ENCODE peak calls at places on chromosomes 3 and 15, in four cellular contexts. K is A549, T is dorsolateral prefrontal cortex, M is lower lobe of right lung. P is an unnamed sample.

GRCh38 chr3:133865136-133865855 is 30.4 kb downstream of the RAB6B start:
- DNase-seq in K (no peak), T (no peak), M (no peak), P (no peak)

GRCh38 chr3:189202583-189202982 is 30.8 kb downstream of the TPRG1 start:
- DNase-seq in K (no peak), M (no peak), T (no peak), P (no peak)

GRCh38 chr3:180802837-180803236 is 109.6 kb upstream of the FXR1 start:
- DNase-seq in M (no peak), T (no peak), K (peak; percentile 9), P (no peak)

GRCh38 chr15:57692709-57693108 is 13.8 kb upstream of the POLR2M start:
- DNase-seq in M (no peak), T (no peak), K (no peak), P (no peak)

GRCh38 chr3:54621181-54621580 is 306.7 kb downstream of the LRTM1 start:
- DNase-seq in M (no peak), K (no peak), T (no peak), P (no peak)

GRCh38 chr15:71443538-71443937 is 328.3 kb downstream of the THSD4 start:
- DNase-seq in M (peak; percentile 62), T (peak; percentile 47), K (peak; percentile 77), P (peak; percentile 66)

GRCh38 chr3:120160050-120160449 is 65.8 kb upstream of the GSK3B start:
- DNase-seq in K (peak; percentile 76), M (peak; percentile 78), T (no peak), P (peak; percentile 75)

GRCh38 chr3:183513046-183513706 is 42.3 kb downstream of the KLHL6 start:
- DNase-seq in T (no peak), M (no peak), K (no peak), P (no peak)

GRCh38 chr3:47016086-47016933 is 36.8 kb downstream of the NBEAL2 start:
- DNase-seq in T (no peak), M (no peak), K (no peak), P (no peak)

GRCh38 chr3:150309557-150309956 is 98.5 kb upstream of the TSC22D2 start:
- DNase-seq in K (peak; percentile 32), M (no peak), T (no peak), P (no peak)

GRCh38 chr15:62118446-62118964 is 46.6 kb downstream of the C2CD4B start:
- DNase-seq in K (no peak), M (no peak), T (no peak), P (no peak)

GRCh38 chr15:64430000-64430735 is 30.2 kb upstream of the ZNF609 start:
- DNase-seq in T (no peak), M (no peak), K (no peak), P (no peak)

GRCh38 chr3:136836511-136837156 is 17.7 kb downstream of the SLC35G2 start:
- DNase-seq in M (no peak), K (no peak), T (no peak), P (no peak)

GRCh38 chr3:127387556-127388153 is 99.8 kb upstream of the PRR20G start:
- DNase-seq in K (no peak), T (no peak), M (no peak), P (no peak)

GRCh38 chr3:72217570-72217969 is 432.6 kb upstream of the PROK2 start:
- DNase-seq in M (no peak), K (no peak), T (no peak), P (no peak)

GRCh38 chr3:133414021-133414392 is 14.2 kb downstream of the BFSP2 start:
- DNase-seq in T (no peak), M (no peak), K (no peak), P (no peak)

GRCh38 chr15:84570164-84570692 is 30.6 kb upstream of the ZSCAN2 start:
- DNase-seq in K (peak; percentile 48), M (peak; percentile 76), T (peak; percentile 47), P (no peak)

GRCh38 chr3:129612350-129613204 is 6.1 kb upstream of the PLXND1 start:
- DNase-seq in T (no peak), M (no peak), K (peak; percentile 91), P (no peak)

GRCh38 chr15:93265046-93265658 is 176.1 kb upstream of the RGMA start:
- DNase-seq in K (no peak), M (no peak), T (no peak), P (no peak)

GRCh38 chr3:124558898-124559649 is 171.2 kb upstream of the UMPS start:
- DNase-seq in K (peak; percentile 81), M (peak; percentile 70), T (peak; percentile 70), P (peak; percentile 76)

GRCh38 chr15:82768414-82769081 is 37.3 kb downstream of the FSD2 start:
- DNase-seq in T (no peak), K (peak; percentile 19), M (no peak), P (no peak)

GRCh38 chr15:36925671-36926421 is 174.5 kb downstream of the MEIS2 start:
- DNase-seq in M (no peak), T (no peak), K (no peak), P (no peak)

GRCh38 chr3:100352296-100353178 is 18.0 kb downstream of the NIT2 start:
- DNase-seq in M (no peak), T (no peak), K (no peak), P (no peak)

GRCh38 chr3:123459867-123460266 is 11.0 kb upstream of the ADCY5 start:
- DNase-seq in T (no peak), K (no peak), M (no peak), P (no peak)

GRCh38 chr3:188345223-188345622 is 191.3 kb downstream of the LPP start:
- DNase-seq in M (no peak), T (no peak), K (no peak), P (no peak)

GRCh38 chr3:138187296-138188012 is at the start of gene ARMC8:
- DNase-seq in K (peak; percentile 33), T (peak; percentile 73), M (peak; percentile 79), P (peak; percentile 67)

GRCh38 chr3:196222876-196223595 is 6.7 kb downstream of the SLC51A start:
- DNase-seq in T (no peak), K (no peak), M (no peak), P (no peak)

GRCh38 chr15:44381223-44381622 is 46.2 kb upstream of the CTDSPL2 start:
- DNase-seq in M (no peak), K (no peak), T (no peak), P (no peak)

GRCh38 chr3:128317698-128318231 is 148.9 kb downstream of the DNAJB8 start:
- DNase-seq in T (peak; percentile 37), M (no peak), K (no peak), P (no peak)

GRCh38 chr3:45188714-45189659 is 37.1 kb downstream of the TMEM158 start:
- DNase-seq in M (no peak), K (no peak), T (no peak), P (no peak)

GRCh38 chr3:9862391-9863235 is 17.4 kb downstream of the CIDEC start:
- DNase-seq in T (no peak), M (peak; percentile 79), K (peak; percentile 36), P (no peak)

GRCh38 chr15:36996538-36997181 is 103.7 kb downstream of the MEIS2 start:
- DNase-seq in T (no peak), M (no peak), K (no peak), P (no peak)

GRCh38 chr3:134039161-134039862 is 9.6 kb upstream of the SLCO2A1 start:
- DNase-seq in T (no peak), K (no peak), M (no peak), P (peak; percentile 53)

GRCh38 chr15:83854314-83854713 is 200.4 kb downstream of the ADAMTSL3 start:
- DNase-seq in M (no peak), K (peak; percentile 31), T (no peak), P (no peak)

GRCh38 chr3:67526246-67526645 is 128.2 kb downstream of the SUCLG2 start:
- DNase-seq in T (no peak), K (no peak), M (no peak), P (no peak)

GRCh38 chr15:42344763-42345162 is 14.5 kb upstream of the CAPN3 start:
- DNase-seq in K (no peak), M (no peak), T (no peak), P (no peak)

GRCh38 chr3:19799887-19800286 is 134.1 kb downstream of the EFHB start:
- DNase-seq in M (no peak), K (no peak), T (no peak), P (no peak)

GRCh38 chr3:170717410-170718402 is 131.8 kb upstream of the SLC7A14 start:
- DNase-seq in K (no peak), M (peak; percentile 59), T (no peak), P (peak; percentile 65)

GRCh38 chr3:155847993-155848392 is 6.2 kb downstream of the SLC33A1 start:
- DNase-seq in M (no peak), T (no peak), K (no peak), P (no peak)

GRCh38 chr3:155854147-155854940 is at the start of gene SLC33A1:
- DNase-seq in M (peak; percentile 100), T (peak; percentile 99), K (peak; percentile 100), P (peak; percentile 100)

GRCh38 chr3:155853214-155854146 is 747 bp downstream of the SLC33A1 start:
- DNase-seq in M (peak; percentile 62), T (no peak), K (peak; percentile 12), P (no peak)
- H3K27ac ChIP-seq in M (peak overlapping the region; percentile 93), T (peak overlapping the region; percentile 98), K (peak overlapping the region; percentile 85), P (peak overlapping the region; percentile 97)

DNA sequence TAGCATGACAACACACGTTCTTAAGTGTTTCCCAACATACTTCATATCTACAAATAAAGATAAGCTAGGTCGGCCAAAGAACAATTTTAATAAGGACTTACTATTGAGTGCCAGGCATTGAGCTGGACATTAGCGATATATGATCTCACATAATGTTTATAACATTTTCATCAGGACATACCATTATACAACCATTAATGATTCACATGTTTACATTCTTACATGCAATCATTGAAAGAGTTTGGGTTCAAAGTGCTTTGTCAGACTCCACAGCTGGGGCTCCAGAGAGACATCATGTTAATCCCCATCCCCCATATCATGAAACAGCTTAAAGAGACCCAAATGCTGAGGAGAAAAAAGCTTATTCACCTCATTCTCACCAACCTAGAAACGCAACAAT is 189.0 kb downstream of the STT3B start:
- DNase-seq in T (no peak), M (no peak), K (no peak), P (no peak)
- H3K27ac ChIP-seq in T (no peak overlapping the region), M (no peak overlapping the region), K (no peak overlapping the region), P (no peak overlapping the region)

GRCh38 chr3:14137445-14137844 is 12.6 kb downstream of the TMEM43 start:
- DNase-seq in K (no peak), M (no peak), T (no peak), P (no peak)
- H3K27ac ChIP-seq in K (no peak overlapping the region), M (no peak overlapping the region), T (no peak overlapping the region), P (peak overlapping the region; percentile 9)

GRCh38 chr3:49681232-49681522 is 7.0 kb downstream of the APEH start:
- DNase-seq in K (no peak), M (no peak), T (no peak), P (no peak)
- H3K27ac ChIP-seq in K (no peak overlapping the region), M (no peak overlapping the region), T (no peak overlapping the region), P (no peak overlapping the region)

GRCh38 chr3:58037141-58037910 is 29.1 kb downstream of the FLNB start:
- DNase-seq in K (no peak), M (no peak), T (no peak), P (no peak)
- H3K27ac ChIP-seq in K (no peak overlapping the region), M (no peak overlapping the region), T (no peak overlapping the region), P (no peak overlapping the region)